ENCODE peak calls at places on chromosomes 13 and 19, in eight cellular contexts. One of them, this sample, is unnamed.

GRCh38 chr13:93552596-93552995 is 326.0 kb downstream of the GPC6 start:
- DNase-seq in tibial nerve: no peak
- DNase-seq in cardiac muscle cell: no peak
- DNase-seq in neural progenitor cell: no peak
- DNase-seq in testis: no peak
- DNase-seq in RWPE1: no peak
- DNase-seq in lower lobe of right lung: no peak
- DNase-seq in CD4-positive, alpha-beta T cell: no peak
- DNase-seq in this sample: no peak

GRCh38 chr19:3586124-3586626 is 897 bp downstream of the GIPC3 start:
- DNase-seq in tibial nerve: no peak
- DNase-seq in cardiac muscle cell: peak
- DNase-seq in neural progenitor cell: peak
- DNase-seq in testis: no peak
- DNase-seq in RWPE1: no peak
- DNase-seq in lower lobe of right lung: no peak
- DNase-seq in CD4-positive, alpha-beta T cell: peak
- DNase-seq in this sample: no peak

GRCh38 chr19:55041627-55042343 is 3.7 kb upstream of the GP6 start:
- DNase-seq in tibial nerve: no peak
- DNase-seq in cardiac muscle cell: no peak
- DNase-seq in neural progenitor cell: no peak
- DNase-seq in testis: no peak
- DNase-seq in RWPE1: no peak
- DNase-seq in lower lobe of right lung: no peak
- DNase-seq in CD4-positive, alpha-beta T cell: no peak
- DNase-seq in this sample: no peak

GRCh38 chr13:24180743-24181384 is 20.3 kb downstream of the SPATA13 start:
- DNase-seq in tibial nerve: no peak
- DNase-seq in cardiac muscle cell: no peak
- DNase-seq in neural progenitor cell: no peak
- DNase-seq in testis: no peak
- DNase-seq in RWPE1: no peak
- DNase-seq in lower lobe of right lung: no peak
- DNase-seq in CD4-positive, alpha-beta T cell: no peak
- DNase-seq in this sample: no peak

GRCh38 chr13:51959773-51960172 is 51.5 kb downstream of the ATP7B start:
- DNase-seq in tibial nerve: no peak
- DNase-seq in cardiac muscle cell: no peak
- DNase-seq in neural progenitor cell: no peak
- DNase-seq in testis: no peak
- DNase-seq in RWPE1: no peak
- DNase-seq in lower lobe of right lung: no peak
- DNase-seq in CD4-positive, alpha-beta T cell: no peak
- DNase-seq in this sample: no peak

GRCh38 chr13:34513526-34513925 is 428.5 kb upstream of the NBEA start:
- DNase-seq in tibial nerve: no peak
- DNase-seq in cardiac muscle cell: no peak
- DNase-seq in neural progenitor cell: no peak
- DNase-seq in testis: no peak
- DNase-seq in RWPE1: no peak
- DNase-seq in lower lobe of right lung: no peak
- DNase-seq in CD4-positive, alpha-beta T cell: no peak
- DNase-seq in this sample: no peak

GRCh38 chr13:99982741-99983400 is 1.3 kb downstream of the ZIC2 start:
- DNase-seq in tibial nerve: no peak
- DNase-seq in cardiac muscle cell: peak
- DNase-seq in neural progenitor cell: peak
- DNase-seq in testis: no peak
- DNase-seq in RWPE1: no peak
- DNase-seq in lower lobe of right lung: no peak
- DNase-seq in CD4-positive, alpha-beta T cell: no peak
- DNase-seq in this sample: no peak

GRCh38 chr19:35513975-35514809 is 743 bp upstream of the DMKN start:
- DNase-seq in tibial nerve: no peak
- DNase-seq in cardiac muscle cell: peak
- DNase-seq in neural progenitor cell: peak
- DNase-seq in testis: no peak
- DNase-seq in RWPE1: no peak
- DNase-seq in lower lobe of right lung: no peak
- DNase-seq in CD4-positive, alpha-beta T cell: no peak
- DNase-seq in this sample: peak

GRCh38 chr13:75352641-75353327 is 129.2 kb downstream of the TBC1D4 start:
- DNase-seq in tibial nerve: no peak
- DNase-seq in cardiac muscle cell: no peak
- DNase-seq in neural progenitor cell: no peak
- DNase-seq in testis: no peak
- DNase-seq in RWPE1: no peak
- DNase-seq in lower lobe of right lung: no peak
- DNase-seq in CD4-positive, alpha-beta T cell: no peak
- DNase-seq in this sample: no peak

GRCh38 chr13:103036268-103036667 is 29.9 kb downstream of the SLC10A2 start:
- DNase-seq in tibial nerve: no peak
- DNase-seq in cardiac muscle cell: no peak
- DNase-seq in neural progenitor cell: no peak
- DNase-seq in testis: no peak
- DNase-seq in RWPE1: no peak
- DNase-seq in lower lobe of right lung: no peak
- DNase-seq in CD4-positive, alpha-beta T cell: no peak
- DNase-seq in this sample: no peak

GRCh38 chr13:82833928-82834327 is 1048.3 kb downstream of the SLITRK1 start:
- DNase-seq in tibial nerve: no peak
- DNase-seq in cardiac muscle cell: no peak
- DNase-seq in neural progenitor cell: no peak
- DNase-seq in testis: no peak
- DNase-seq in RWPE1: no peak
- DNase-seq in lower lobe of right lung: no peak
- DNase-seq in CD4-positive, alpha-beta T cell: no peak
- DNase-seq in this sample: no peak

GRCh38 chr19:42252365-42253244 is 2.3 kb downstream of the ERF start:
- DNase-seq in tibial nerve: peak
- DNase-seq in cardiac muscle cell: peak
- DNase-seq in neural progenitor cell: no peak
- DNase-seq in testis: peak
- DNase-seq in RWPE1: no peak
- DNase-seq in lower lobe of right lung: no peak
- DNase-seq in CD4-positive, alpha-beta T cell: no peak
- DNase-seq in this sample: peak

GRCh38 chr13:98309569-98310335 is 132.7 kb upstream of the RNF113B start:
- DNase-seq in tibial nerve: no peak
- DNase-seq in cardiac muscle cell: no peak
- DNase-seq in neural progenitor cell: no peak
- DNase-seq in testis: no peak
- DNase-seq in RWPE1: no peak
- DNase-seq in lower lobe of right lung: no peak
- DNase-seq in CD4-positive, alpha-beta T cell: no peak
- DNase-seq in this sample: peak

GRCh38 chr13:58573742-58574141 is 942.2 kb downstream of the PCDH17 start:
- DNase-seq in tibial nerve: no peak
- DNase-seq in cardiac muscle cell: no peak
- DNase-seq in neural progenitor cell: no peak
- DNase-seq in testis: no peak
- DNase-seq in RWPE1: no peak
- DNase-seq in lower lobe of right lung: no peak
- DNase-seq in CD4-positive, alpha-beta T cell: no peak
- DNase-seq in this sample: no peak

GRCh38 chr13:23610966-23611486 is 40.8 kb downstream of the TNFRSF19 start:
- DNase-seq in tibial nerve: no peak
- DNase-seq in cardiac muscle cell: no peak
- DNase-seq in neural progenitor cell: no peak
- DNase-seq in testis: no peak
- DNase-seq in RWPE1: no peak
- DNase-seq in lower lobe of right lung: no peak
- DNase-seq in CD4-positive, alpha-beta T cell: no peak
- DNase-seq in this sample: peak

GRCh38 chr19:3792114-3792513 is 5.9 kb upstream of the MATK start:
- DNase-seq in tibial nerve: no peak
- DNase-seq in cardiac muscle cell: no peak
- DNase-seq in neural progenitor cell: no peak
- DNase-seq in testis: no peak
- DNase-seq in RWPE1: no peak
- DNase-seq in lower lobe of right lung: no peak
- DNase-seq in CD4-positive, alpha-beta T cell: no peak
- DNase-seq in this sample: no peak

GRCh38 chr13:32407854-32408253 is 20.1 kb downstream of the N4BP2L1 start:
- DNase-seq in tibial nerve: no peak
- DNase-seq in cardiac muscle cell: no peak
- DNase-seq in neural progenitor cell: no peak
- DNase-seq in testis: no peak
- DNase-seq in RWPE1: no peak
- DNase-seq in lower lobe of right lung: no peak
- DNase-seq in CD4-positive, alpha-beta T cell: no peak
- DNase-seq in this sample: peak

GRCh38 chr13:51339952-51340732 is 651 bp downstream of the SERPINE3 start:
- DNase-seq in tibial nerve: no peak
- DNase-seq in cardiac muscle cell: no peak
- DNase-seq in neural progenitor cell: no peak
- DNase-seq in testis: no peak
- DNase-seq in RWPE1: peak
- DNase-seq in lower lobe of right lung: no peak
- DNase-seq in CD4-positive, alpha-beta T cell: no peak
- DNase-seq in this sample: no peak

GRCh38 chr19:48145596-48146254 is 24.4 kb downstream of the LIG1 start:
- DNase-seq in tibial nerve: no peak
- DNase-seq in cardiac muscle cell: no peak
- DNase-seq in neural progenitor cell: no peak
- DNase-seq in testis: no peak
- DNase-seq in RWPE1: no peak
- DNase-seq in lower lobe of right lung: no peak
- DNase-seq in CD4-positive, alpha-beta T cell: no peak
- DNase-seq in this sample: no peak

GRCh38 chr13:89115307-89115706 is 1444.1 kb downstream of the SLITRK5 start:
- DNase-seq in tibial nerve: no peak
- DNase-seq in cardiac muscle cell: no peak
- DNase-seq in neural progenitor cell: peak
- DNase-seq in testis: no peak
- DNase-seq in RWPE1: no peak
- DNase-seq in lower lobe of right lung: no peak
- DNase-seq in CD4-positive, alpha-beta T cell: no peak
- DNase-seq in this sample: no peak
- TF ChIP-seq CTCF in tibial nerve: no peak
- TF ChIP-seq CTCF in cardiac muscle cell: no peak
- TF ChIP-seq CTCF in neural progenitor cell: peak
- TF ChIP-seq CTCF in testis: no peak
- TF ChIP-seq CTCF in RWPE1: no peak
- TF ChIP-seq CTCF in lower lobe of right lung: no peak
- TF ChIP-seq CTCF in CD4-positive, alpha-beta T cell: no peak
- TF ChIP-seq CTCF in this sample: no peak

DNA sequence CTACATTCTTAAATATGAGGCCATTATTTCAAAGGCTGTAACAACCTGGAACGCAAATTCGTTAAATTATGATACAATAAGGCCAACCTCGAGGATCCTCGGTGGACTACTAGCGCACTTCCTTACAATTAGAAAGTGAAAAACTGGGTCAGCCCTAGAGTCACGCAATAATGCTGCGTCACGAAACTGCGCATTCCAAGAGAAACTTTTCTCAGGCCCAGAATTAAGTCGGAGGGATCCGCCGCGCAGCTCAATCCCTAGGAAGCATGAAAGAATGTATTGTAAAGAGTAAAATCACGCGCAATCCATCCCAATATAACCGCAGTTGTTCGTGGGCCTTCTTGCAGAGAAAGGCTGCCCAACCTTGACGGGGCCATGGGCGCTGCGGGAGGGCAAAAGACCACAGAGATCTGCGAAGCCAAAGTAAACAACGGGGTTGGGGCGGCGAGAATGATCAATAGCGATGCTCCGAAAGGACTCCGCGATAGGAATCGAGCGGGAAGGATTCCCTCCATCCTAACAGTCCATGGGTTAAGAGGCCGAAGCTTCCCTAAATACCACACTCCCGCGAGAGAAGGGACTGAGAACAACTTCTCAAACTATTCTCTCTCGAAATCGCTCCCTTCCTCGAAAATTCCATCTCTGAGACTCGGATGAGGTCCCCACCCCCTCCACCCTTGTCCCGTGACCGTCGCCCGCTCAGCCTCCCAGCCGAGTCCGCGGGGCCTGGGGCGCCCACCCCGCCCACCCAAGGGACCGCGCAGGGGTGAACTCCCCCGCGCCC is 564 bp downstream of the SPART start:
- DNase-seq in tibial nerve: peak
- DNase-seq in cardiac muscle cell: peak
- DNase-seq in neural progenitor cell: peak
- DNase-seq in testis: peak
- DNase-seq in RWPE1: peak
- DNase-seq in lower lobe of right lung: peak
- DNase-seq in CD4-positive, alpha-beta T cell: peak
- DNase-seq in this sample: peak
- H3K27ac ChIP-seq in tibial nerve: peak
- H3K27ac ChIP-seq in cardiac muscle cell: peak
- H3K27ac ChIP-seq in neural progenitor cell: peak
- H3K27ac ChIP-seq in testis: peak
- H3K27ac ChIP-seq in RWPE1: peak
- H3K27ac ChIP-seq in lower lobe of right lung: peak
- H3K27ac ChIP-seq in CD4-positive, alpha-beta T cell: peak
- H3K27ac ChIP-seq in this sample: peak

GRCh38 chr13:37068962-37069361 is 9.5 kb upstream of the SUPT20H start:
- DNase-seq in tibial nerve: no peak
- DNase-seq in cardiac muscle cell: no peak
- DNase-seq in neural progenitor cell: no peak
- DNase-seq in testis: no peak
- DNase-seq in RWPE1: no peak
- DNase-seq in lower lobe of right lung: no peak
- DNase-seq in CD4-positive, alpha-beta T cell: no peak
- DNase-seq in this sample: no peak
- TF ChIP-seq CTCF in tibial nerve: no peak
- TF ChIP-seq CTCF in cardiac muscle cell: peak
- TF ChIP-seq CTCF in neural progenitor cell: peak
- TF ChIP-seq CTCF in testis: no peak
- TF ChIP-seq CTCF in RWPE1: no peak
- TF ChIP-seq CTCF in lower lobe of right lung: no peak
- TF ChIP-seq CTCF in CD4-positive, alpha-beta T cell: no peak
- TF ChIP-seq CTCF in this sample: no peak

GRCh38 chr19:1237754-1238372 is at the start of gene CBARP:
- DNase-seq in tibial nerve: no peak
- DNase-seq in cardiac muscle cell: peak
- DNase-seq in neural progenitor cell: peak
- DNase-seq in testis: no peak
- DNase-seq in RWPE1: no peak
- DNase-seq in lower lobe of right lung: no peak
- DNase-seq in CD4-positive, alpha-beta T cell: no peak
- DNase-seq in this sample: peak

GRCh38 chr19:1239420-1239795 is 1.6 kb upstream of the CBARP start:
- DNase-seq in tibial nerve: no peak
- DNase-seq in cardiac muscle cell: no peak
- DNase-seq in neural progenitor cell: peak
- DNase-seq in testis: no peak
- DNase-seq in RWPE1: no peak
- DNase-seq in lower lobe of right lung: no peak
- DNase-seq in CD4-positive, alpha-beta T cell: no peak
- DNase-seq in this sample: no peak

GRCh38 chr19:1239796-1240737 is 1.5 kb upstream of the ATP5F1D start:
- DNase-seq in tibial nerve: peak
- DNase-seq in cardiac muscle cell: peak
- DNase-seq in neural progenitor cell: peak
- DNase-seq in testis: peak
- DNase-seq in RWPE1: peak
- DNase-seq in lower lobe of right lung: peak
- DNase-seq in CD4-positive, alpha-beta T cell: peak
- DNase-seq in this sample: peak

GRCh38 chr19:1237027-1237659 is 662 bp downstream of the CBARP start:
- DNase-seq in tibial nerve: no peak
- DNase-seq in cardiac muscle cell: no peak
- DNase-seq in neural progenitor cell: peak
- DNase-seq in testis: no peak
- DNase-seq in RWPE1: no peak
- DNase-seq in lower lobe of right lung: no peak
- DNase-seq in CD4-positive, alpha-beta T cell: no peak
- DNase-seq in this sample: peak

GRCh38 chr19:1238373-1239303 is 833 bp upstream of the CBARP start:
- DNase-seq in tibial nerve: no peak
- DNase-seq in cardiac muscle cell: no peak
- DNase-seq in neural progenitor cell: no peak
- DNase-seq in testis: no peak
- DNase-seq in RWPE1: no peak
- DNase-seq in lower lobe of right lung: no peak
- DNase-seq in CD4-positive, alpha-beta T cell: no peak
- DNase-seq in this sample: no peak
- H3K27ac ChIP-seq in tibial nerve: peak
- H3K27ac ChIP-seq in cardiac muscle cell: peak
- H3K27ac ChIP-seq in neural progenitor cell: no peak
- H3K27ac ChIP-seq in testis: peak
- H3K27ac ChIP-seq in RWPE1: peak
- H3K27ac ChIP-seq in lower lobe of right lung: no peak
- H3K27ac ChIP-seq in CD4-positive, alpha-beta T cell: no peak
- H3K27ac ChIP-seq in this sample: no peak